ENCODE peak calls at places on chromosomes 1 and 21, in nine cellular contexts. Y is CD8-positive, alpha-beta memory T cell; Z is heart left ventricle; E is body of pancreas; L is bronchial epithelial cell; A is left ventricle myocardium inferior; P is GM06990; C is neuronal stem cell; O is fibroblast of lung. I is an unnamed sample. For H3K36me3, the result is how much of the 10 kb centered on the place peaks cover.

GRCh38 chr1:77802026-77802425 is 22.6 kb downstream of the MIGA1 start:
- DNase-seq in Z (no peak), E (no peak), O (no peak), P (no peak), C (no peak), Y (no peak), A (no peak), L (no peak), I (no peak)

GRCh38 chr1:56967900-56968832 is 2.4 kb upstream of the C8B start:
- DNase-seq in Y (no peak), O (no peak), Z (no peak), L (peak), C (peak), P (no peak), A (no peak), E (peak), I (peak)

GRCh38 chr1:81802601-81803422 is 2.1 kb downstream of the ADGRL2 start:
- DNase-seq in C (peak), L (peak), A (peak), O (peak), Y (no peak), Z (peak), P (peak), E (peak), I (peak)

GRCh38 chr1:24263746-24264145 is 55.4 kb upstream of the GRHL3 start:
- DNase-seq in C (no peak), A (no peak), P (no peak), Z (no peak), O (no peak), E (no peak), L (no peak), Y (no peak), I (no peak)

GRCh38 chr1:37410815-37411214 is 63.6 kb upstream of the ZC3H12A start:
- DNase-seq in Y (no peak), P (no peak), E (no peak), Z (no peak), O (peak), L (peak), A (no peak), C (peak), I (peak)

GRCh38 chr1:13900583-13900982 is 200.6 kb downstream of the PRDM2 start:
- DNase-seq in Z (no peak), P (no peak), A (no peak), C (no peak), E (no peak), Y (no peak), O (no peak), L (peak), I (no peak)

GRCh38 chr1:42927920-42928505 is 30.7 kb downstream of the SLC2A1 start:
- DNase-seq in Y (no peak), A (no peak), P (no peak), E (no peak), Z (no peak), C (no peak), L (no peak), O (no peak), I (no peak)

GRCh38 chr1:193321242-193321842 is 134.9 kb upstream of the B3GALT2 start:
- DNase-seq in E (no peak), P (no peak), L (no peak), C (no peak), Y (no peak), Z (no peak), A (no peak), O (peak), I (peak)

GRCh38 chr21:17527240-17527639 is 14.4 kb downstream of the CXADR start:
- DNase-seq in E (no peak), P (no peak), C (no peak), Y (no peak), Z (no peak), L (peak), A (no peak), O (peak), I (peak)

GRCh38 chr1:3324704-3325535 is 129.5 kb upstream of the ARHGEF16 start:
- DNase-seq in Y (no peak), P (no peak), C (no peak), L (no peak), A (no peak), Z (no peak), O (no peak), E (no peak), I (no peak)

GRCh38 chr1:79161077-79161476 is 154.5 kb upstream of the ADGRL4 start:
- DNase-seq in P (no peak), A (no peak), E (no peak), L (peak), Z (no peak), Y (no peak), O (peak), C (no peak), I (no peak)

GRCh38 chr1:151993734-151994496 is at the start of gene S100A10:
- DNase-seq in E (peak), Z (peak), L (peak), Y (peak), O (peak), C (no peak), P (peak), A (peak), I (peak)

GRCh38 chr1:96632045-96632664 is 89.4 kb upstream of the PTBP2 start:
- DNase-seq in Z (no peak), L (no peak), E (no peak), O (no peak), Y (no peak), C (no peak), P (no peak), A (no peak), I (no peak)

GRCh38 chr1:211501671-211502413 is 9.9 kb upstream of the RD3 start:
- DNase-seq in P (no peak), Z (no peak), E (no peak), O (no peak), A (no peak), L (no peak), C (no peak), Y (no peak), I (no peak)

GRCh38 chr1:81801834-81802531 is 1.2 kb downstream of the ADGRL2 start:
- DNase-seq in C (no peak), A (peak), O (peak), L (peak), P (peak), Z (peak), E (peak), Y (no peak), I (peak)

GRCh38 chr1:105386489-105386888 is 1636.8 kb downstream of the AMY1C start:
- DNase-seq in O (no peak), Y (no peak), C (no peak), Z (no peak), E (no peak), A (no peak), L (no peak), P (no peak), I (peak)

GRCh38 chr1:85894651-85895050 is 186.4 kb upstream of the ZNHIT6 start:
- DNase-seq in L (peak), E (peak), P (no peak), C (no peak), Y (no peak), A (no peak), Z (peak), O (peak), I (peak)

GRCh38 chr1:12475947-12476346 is 142.1 kb downstream of the DHRS3 start:
- DNase-seq in P (no peak), Y (peak), L (no peak), Z (no peak), A (no peak), C (no peak), E (no peak), O (peak), I (no peak)

GRCh38 chr1:7378346-7379130 is 392.6 kb upstream of the VAMP3 start:
- DNase-seq in Z (peak), O (no peak), A (no peak), L (no peak), Y (no peak), E (no peak), C (no peak), P (no peak), I (no peak)

GRCh38 chr1:71721532-71721931 is 560.8 kb downstream of the NEGR1 start:
- DNase-seq in Z (no peak), E (no peak), O (no peak), C (no peak), Y (no peak), P (no peak), A (no peak), L (no peak), I (no peak)

GRCh38 chr21:33238565-33239255 is 9.0 kb downstream of the IFNAR2 start:
- DNase-seq in Z (no peak), O (peak), L (no peak), Y (no peak), P (peak), E (no peak), C (no peak), A (no peak), I (no peak)

GRCh38 chr21:40752125-40752524 is 94.8 kb downstream of the DSCAM start:
- DNase-seq in A (no peak), C (peak), P (no peak), E (no peak), O (no peak), Z (no peak), L (no peak), Y (no peak), I (no peak)

GRCh38 chr1:15957221-15958090 is 18.4 kb downstream of the ZBTB17 start:
- DNase-seq in E (no peak), A (no peak), Z (no peak), P (no peak), C (no peak), L (no peak), Y (no peak), O (no peak), I (peak)

GRCh38 chr1:36174716-36175115 is 18.8 kb downstream of the MAP7D1 start:
- DNase-seq in A (no peak), Z (no peak), E (no peak), O (no peak), Y (no peak), C (no peak), L (no peak), P (no peak), I (no peak)
- H3K36me3 ChIP-seq in A (half or more), Z (half or more), E (under half), O (half or more), Y (half or more), C (half or more), L (half or more), P (half or more), I (half or more)

GRCh38 chr1:28199328-28200233 is 23.1 kb upstream of the PTAFR start:
- DNase-seq in L (no peak), E (no peak), C (no peak), P (peak), O (no peak), Z (no peak), A (no peak), Y (peak), I (no peak)
- H3K36me3 ChIP-seq in L (under half), E (under half), C (half or more), P (under half), O (under half), Z (half or more), A (half or more), Y (under half), I (under half)

GRCh38 chr21:42767561-42767835 is 111.8 kb downstream of the WDR4 start:
- DNase-seq in P (no peak), C (no peak), A (no peak), O (no peak), Z (no peak), L (no peak), Y (no peak), E (no peak), I (no peak)

GRCh38 chr21:42764443-42764760 is 111.0 kb downstream of the PDE9A start:
- DNase-seq in L (no peak), C (no peak), E (no peak), Z (no peak), Y (no peak), A (no peak), O (no peak), P (no peak), I (no peak)

GRCh38 chr21:42764883-42765282 is 111.5 kb downstream of the PDE9A start:
- DNase-seq in A (no peak), P (no peak), L (no peak), Y (no peak), E (no peak), Z (no peak), C (no peak), O (no peak), I (no peak)

GRCh38 chr21:42766756-42767560 is 112.4 kb downstream of the WDR4 start:
- DNase-seq in C (no peak), A (no peak), O (no peak), Z (no peak), E (no peak), L (no peak), Y (no peak), P (no peak), I (no peak)

DNA sequence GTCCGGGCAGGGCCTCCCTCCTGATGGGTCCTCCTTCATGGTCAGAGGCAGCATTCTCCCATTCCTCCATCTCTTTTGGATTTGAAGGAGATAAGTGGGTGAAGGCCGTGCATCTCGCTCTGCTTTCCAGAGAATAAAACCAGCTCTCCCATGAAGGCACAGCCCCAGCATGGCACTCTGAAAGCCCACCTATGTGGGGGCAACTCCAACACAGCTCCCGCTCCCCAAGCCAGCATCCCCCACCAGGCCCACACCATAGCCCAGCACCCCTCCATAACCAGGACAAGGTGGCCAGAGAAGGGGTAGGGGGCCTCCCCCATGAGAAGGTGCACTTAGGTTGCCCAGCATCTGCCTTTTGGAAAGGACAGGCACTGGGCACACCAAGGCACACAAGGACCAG is 112.2 kb downstream of the PDE9A start:
- DNase-seq in Y (no peak), C (no peak), O (no peak), L (no peak), A (no peak), E (no peak), Z (no peak), P (no peak), I (no peak)
- H3K36me3 ChIP-seq in Y (under half), C (half or more), O (under half), L (under half), A (half or more), E (under half), Z (under half), P (under half), I (under half)

DNA sequence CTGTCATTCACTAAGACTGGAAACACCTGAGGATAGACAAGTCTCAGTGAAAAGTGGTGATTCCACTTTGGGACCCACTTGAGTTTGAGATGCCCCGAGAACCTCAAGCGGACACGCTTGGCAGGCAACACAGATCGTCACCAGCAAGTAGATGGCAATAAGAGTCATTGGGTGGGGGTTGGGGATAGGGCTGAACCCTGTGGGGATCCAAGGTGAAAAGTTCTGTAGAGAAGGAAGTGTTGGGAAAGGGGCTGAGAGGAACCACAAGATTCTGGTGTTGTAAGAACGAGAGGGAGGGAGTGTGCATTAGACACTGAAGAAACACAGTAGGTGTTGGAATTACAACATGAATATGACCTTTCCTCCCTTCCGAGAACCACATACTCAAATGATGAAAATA is 45.4 kb upstream of the TDRD10 start:
- DNase-seq in C (no peak), A (no peak), O (no peak), L (no peak), P (no peak), Y (no peak), E (no peak), Z (no peak), I (no peak)
- H3K36me3 ChIP-seq in C (under half), A (under half), O (under half), L (under half), P (under half), Y (under half), E (under half), Z (under half), I (under half)

DNA sequence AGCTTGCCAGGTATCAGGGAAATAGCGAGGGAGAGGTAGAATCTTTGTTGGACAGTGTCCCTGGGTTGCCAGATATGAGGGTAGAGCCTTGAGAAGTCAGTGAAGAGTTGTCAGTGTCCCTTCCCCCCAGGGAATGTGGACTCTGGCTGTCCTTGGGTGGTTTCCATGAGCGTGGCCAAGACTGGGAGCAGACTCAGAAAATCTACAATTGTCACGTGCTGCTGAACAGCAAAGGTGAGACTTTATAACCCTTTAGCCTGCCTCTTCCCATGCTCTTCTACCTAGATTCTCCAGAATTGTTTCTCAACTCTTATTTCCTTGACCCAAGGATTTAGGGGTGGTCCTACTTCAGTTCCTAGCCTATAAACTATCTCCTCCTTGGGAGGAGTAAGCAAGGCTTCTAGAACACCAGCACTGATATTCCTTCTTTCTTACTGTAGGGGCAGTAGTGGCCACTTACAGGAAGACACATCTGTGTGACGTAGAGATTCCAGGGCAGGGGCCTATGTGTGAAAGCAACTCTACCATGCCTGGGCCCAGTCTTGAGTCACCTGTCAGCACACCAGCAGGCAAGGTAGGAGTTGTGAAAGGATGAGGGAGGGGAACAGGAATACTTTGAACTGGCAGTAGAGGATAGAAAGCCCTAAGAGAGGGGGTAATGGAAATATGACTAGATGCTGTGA is 1.6 kb downstream of the NIT1 start:
- DNase-seq in O (peak), Z (no peak), A (no peak), E (peak), P (peak), Y (peak), C (no peak), L (peak), I (peak)
- H3K36me3 ChIP-seq in O (under half), Z (under half), A (under half), E (under half), P (under half), Y (under half), C (half or more), L (under half), I (under half)

GRCh38 chr1:173986951-173987350 is 35.2 kb downstream of the RC3H1 start:
- DNase-seq in Y (no peak), Z (no peak), C (no peak), O (no peak), P (no peak), L (no peak), A (no peak), E (no peak), I (no peak)
- H3K36me3 ChIP-seq in Y (under half), Z (half or more), C (half or more), O (under half), P (under half), L (under half), A (half or more), E (under half), I (under half)

GRCh38 chr1:155970531-155971167 is 7.7 kb downstream of the ARHGEF2 start:
- DNase-seq in C (no peak), A (peak), Y (no peak), Z (peak), E (no peak), L (no peak), P (peak), O (peak), I (no peak)
- H3K36me3 ChIP-seq in C (half or more), A (under half), Y (under half), Z (under half), E (under half), L (under half), P (under half), O (under half), I (under half)

DNA sequence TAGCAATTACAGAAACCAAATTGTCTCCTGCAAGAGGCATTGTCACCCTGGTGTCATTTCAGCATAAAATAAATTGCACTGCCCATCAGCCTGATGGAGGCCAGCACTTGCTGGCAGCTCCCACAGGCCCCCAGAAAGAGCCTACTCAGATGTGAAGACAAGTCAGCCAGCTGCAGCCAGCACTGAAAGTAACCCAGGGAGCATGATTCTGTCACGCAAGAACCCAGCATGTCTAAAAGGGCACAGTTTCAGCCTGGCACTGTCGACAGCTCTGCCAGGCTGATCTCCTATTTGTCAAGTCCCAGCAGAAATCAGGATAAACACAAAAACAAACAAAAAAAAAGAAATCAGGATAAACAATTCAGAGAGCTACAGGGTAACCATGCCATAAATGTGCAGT is 110.2 kb upstream of the CTTNBP2NL start:
- DNase-seq in E (no peak), L (no peak), P (no peak), Z (no peak), Y (no peak), A (no peak), C (no peak), O (no peak), I (no peak)
- H3K36me3 ChIP-seq in E (under half), L (under half), P (under half), Z (under half), Y (under half), A (under half), C (under half), O (under half), I (under half)